ENCODE peak calls at places on chromosomes 1 and 21, in five cellular contexts. Z, M, F, S and J are unnamed samples.

GRCh38 chr1:55040083-55040952 is 970 bp downstream of the PCSK9 start:
- DNase-seq in Z (no peak), F (peak), M (no peak), S (no peak), J (no peak)

GRCh38 chr1:7520496-7520895 is 250.6 kb upstream of the VAMP3 start:
- DNase-seq in M (no peak), S (no peak), F (no peak), Z (no peak), J (no peak)

GRCh38 chr1:187641015-187641414 is 812.3 kb downstream of the PLA2G4A start:
- DNase-seq in Z (no peak), F (no peak), M (no peak), S (no peak), J (no peak)

GRCh38 chr1:208207388-208208131 is 36.6 kb downstream of the PLXNA2 start:
- DNase-seq in S (peak), F (no peak), M (no peak), Z (no peak), J (no peak)

GRCh38 chr21:38027901-38028300 is 111.6 kb upstream of the KCNJ6 start:
- DNase-seq in F (no peak), Z (no peak), M (no peak), S (no peak), J (no peak)

GRCh38 chr1:37922767-37923550 is 23.9 kb downstream of the INPP5B start:
- DNase-seq in F (no peak), S (no peak), M (no peak), Z (no peak), J (no peak)

GRCh38 chr1:36425791-36426190 is 24.5 kb downstream of the OSCP1 start:
- DNase-seq in F (no peak), S (no peak), M (no peak), Z (no peak), J (no peak)

GRCh38 chr1:90711696-90712095 is 5.4 kb downstream of the BARHL2 start:
- DNase-seq in M (no peak), F (no peak), S (no peak), Z (no peak), J (no peak)

GRCh38 chr1:168465942-168466702 is 77.7 kb downstream of the XCL2 start:
- DNase-seq in F (no peak), S (no peak), M (no peak), Z (no peak), J (no peak)

GRCh38 chr1:36982708-36983107 is 51.6 kb downstream of the GRIK3 start:
- DNase-seq in Z (no peak), S (no peak), F (no peak), M (no peak), J (no peak)

GRCh38 chr1:243968413-243968812 is 82.7 kb upstream of the ZBTB18 start:
- DNase-seq in S (no peak), Z (no peak), F (no peak), M (no peak), J (no peak)

GRCh38 chr1:19971657-19972056 is 7.8 kb downstream of the PLA2G2A start:
- DNase-seq in F (no peak), M (no peak), Z (no peak), S (no peak), J (no peak)